ENCODE peak calls at places on chromosomes 5 and 9, in four cellular contexts. One of them, this sample, is unnamed.

GRCh38 chr9:22514866-22515265 is 68.2 kb downstream of the DMRTA1 start:
- DNase-seq in kidney: no peak
- DNase-seq in NCI-H774: no peak
- DNase-seq in endothelial cell: no peak
- DNase-seq in this sample: no peak

GRCh38 chr9:136691316-136692189 is 4.3 kb upstream of the AGPAT2 start:
- DNase-seq in kidney: peak; percentile 79
- DNase-seq in NCI-H774: no peak
- DNase-seq in endothelial cell: no peak
- DNase-seq in this sample: no peak

GRCh38 chr5:36877667-36878420 is 1.3 kb downstream of the NIPBL start:
- DNase-seq in kidney: no peak
- DNase-seq in NCI-H774: peak; percentile 22
- DNase-seq in endothelial cell: no peak
- DNase-seq in this sample: no peak

GRCh38 chr9:78865757-78866156 is 568.8 kb downstream of the PSAT1 start:
- DNase-seq in kidney: no peak
- DNase-seq in NCI-H774: peak; percentile 31
- DNase-seq in endothelial cell: no peak
- DNase-seq in this sample: no peak

GRCh38 chr9:16828335-16829281 is 41.9 kb downstream of the BNC2 start:
- DNase-seq in kidney: peak; percentile 80
- DNase-seq in NCI-H774: no peak
- DNase-seq in endothelial cell: peak; percentile 27
- DNase-seq in this sample: no peak

GRCh38 chr9:15430920-15431844 is 8.5 kb downstream of the SNAPC3 start:
- DNase-seq in kidney: no peak
- DNase-seq in NCI-H774: no peak
- DNase-seq in endothelial cell: no peak
- DNase-seq in this sample: no peak

GRCh38 chr5:170985486-170985885 is 123.7 kb downstream of the RANBP17 start:
- DNase-seq in kidney: no peak
- DNase-seq in NCI-H774: no peak
- DNase-seq in endothelial cell: no peak
- DNase-seq in this sample: no peak

GRCh38 chr5:54514841-54515432 is 2.6 kb upstream of the SNX18 start:
- DNase-seq in kidney: no peak
- DNase-seq in NCI-H774: no peak
- DNase-seq in endothelial cell: no peak
- DNase-seq in this sample: no peak

GRCh38 chr9:38376266-38376665 is 16.2 kb upstream of the ALDH1B1 start:
- DNase-seq in kidney: no peak
- DNase-seq in NCI-H774: no peak
- DNase-seq in endothelial cell: no peak
- DNase-seq in this sample: no peak

GRCh38 chr5:2582106-2582505 is 169.4 kb downstream of the IRX2 start:
- DNase-seq in kidney: no peak
- DNase-seq in NCI-H774: no peak
- DNase-seq in endothelial cell: no peak
- DNase-seq in this sample: no peak

GRCh38 chr9:133813749-133814585 is 75.8 kb upstream of the SARDH start:
- DNase-seq in kidney: no peak
- DNase-seq in NCI-H774: no peak
- DNase-seq in endothelial cell: no peak
- DNase-seq in this sample: no peak

GRCh38 chr5:156981481-156981880 is 18.5 kb upstream of the TIMD4 start:
- DNase-seq in kidney: no peak
- DNase-seq in NCI-H774: no peak
- DNase-seq in endothelial cell: no peak
- DNase-seq in this sample: no peak

GRCh38 chr9:81759680-81760215 is 70.4 kb upstream of the TLE1 start:
- DNase-seq in kidney: no peak
- DNase-seq in NCI-H774: no peak
- DNase-seq in endothelial cell: no peak
- DNase-seq in this sample: peak; percentile 15

GRCh38 chr5:64680289-64680688 is 10.0 kb upstream of the SHISAL2B start:
- DNase-seq in kidney: no peak
- DNase-seq in NCI-H774: no peak
- DNase-seq in endothelial cell: peak; percentile 26
- DNase-seq in this sample: no peak

GRCh38 chr9:4424891-4425290 is 65.4 kb upstream of the SLC1A1 start:
- DNase-seq in kidney: no peak
- DNase-seq in NCI-H774: no peak
- DNase-seq in endothelial cell: peak; percentile 17
- DNase-seq in this sample: no peak

GRCh38 chr5:1736065-1736464 is 63.6 kb downstream of the MRPL36 start:
- DNase-seq in kidney: peak; percentile 21
- DNase-seq in NCI-H774: no peak
- DNase-seq in endothelial cell: no peak
- DNase-seq in this sample: no peak

GRCh38 chr9:133707065-133707760 is 30.9 kb downstream of the SARDH start:
- DNase-seq in kidney: peak; percentile 88
- DNase-seq in NCI-H774: no peak
- DNase-seq in endothelial cell: no peak
- DNase-seq in this sample: no peak

GRCh38 chr9:5786370-5787127 is 46.4 kb downstream of the ERMP1 start:
- DNase-seq in kidney: no peak
- DNase-seq in NCI-H774: no peak
- DNase-seq in endothelial cell: no peak
- DNase-seq in this sample: no peak

GRCh38 chr9:21326526-21327139 is 8.6 kb downstream of the KLHL9 start:
- DNase-seq in kidney: no peak
- DNase-seq in NCI-H774: peak; percentile 49
- DNase-seq in endothelial cell: no peak
- DNase-seq in this sample: no peak

GRCh38 chr5:160071521-160072299 is 47.5 kb downstream of the PWWP2A start:
- DNase-seq in kidney: no peak
- DNase-seq in NCI-H774: no peak
- DNase-seq in endothelial cell: peak; percentile 57
- DNase-seq in this sample: no peak

GRCh38 chr5:74578356-74579044 is 62.0 kb downstream of the ENC1 start:
- DNase-seq in kidney: no peak
- DNase-seq in NCI-H774: no peak
- DNase-seq in endothelial cell: no peak
- DNase-seq in this sample: no peak

GRCh38 chr5:139808481-139809330 is 13.1 kb downstream of the PSD2 start:
- DNase-seq in kidney: peak; percentile 67
- DNase-seq in NCI-H774: no peak
- DNase-seq in endothelial cell: peak; percentile 78
- DNase-seq in this sample: no peak

GRCh38 chr9:35738924-35739323 is 6.5 kb downstream of the CREB3 start:
- DNase-seq in kidney: no peak
- DNase-seq in NCI-H774: no peak
- DNase-seq in endothelial cell: no peak
- DNase-seq in this sample: no peak

GRCh38 chr9:117825609-117826347 is 121.6 kb downstream of the TLR4 start:
- DNase-seq in kidney: no peak
- DNase-seq in NCI-H774: no peak
- DNase-seq in endothelial cell: no peak
- DNase-seq in this sample: no peak

GRCh38 chr9:75039006-75039405 is 10.9 kb upstream of the CARNMT1 start:
- DNase-seq in kidney: no peak
- DNase-seq in NCI-H774: no peak
- DNase-seq in endothelial cell: no peak
- DNase-seq in this sample: no peak

GRCh38 chr5:1772634-1773033 is 27.0 kb downstream of the MRPL36 start:
- DNase-seq in kidney: no peak
- DNase-seq in NCI-H774: no peak
- DNase-seq in endothelial cell: no peak
- DNase-seq in this sample: peak; percentile 58

GRCh38 chr9:122446819-122447484 is 30.8 kb downstream of the OR1J1 start:
- DNase-seq in kidney: no peak
- DNase-seq in NCI-H774: no peak
- DNase-seq in endothelial cell: no peak
- DNase-seq in this sample: no peak

GRCh38 chr5:138246822-138247221 is 27.6 kb downstream of the GFRA3 start:
- DNase-seq in kidney: no peak
- DNase-seq in NCI-H774: no peak
- DNase-seq in endothelial cell: no peak
- DNase-seq in this sample: no peak

GRCh38 chr9:124282442-124283231 is 24.9 kb downstream of the NEK6 start:
- DNase-seq in kidney: peak; percentile 93
- DNase-seq in NCI-H774: no peak
- DNase-seq in endothelial cell: no peak
- DNase-seq in this sample: no peak

GRCh38 chr9:115524467-115525059 is 406.6 kb upstream of the TNC start:
- DNase-seq in kidney: no peak
- DNase-seq in NCI-H774: peak; percentile 57
- DNase-seq in endothelial cell: peak; percentile 47
- DNase-seq in this sample: peak; percentile 59

This sample was measured in LNCaP clone FGC.